ENCODE peak calls at places on chromosomes 2 and 18, in six cellular contexts. One of them, this sample, is unnamed.

GRCh38 chr2:70523996-70524965 is 29.3 kb downstream of the TGFA start:
- DNase-seq in stimulated activated naive B cell treated with anti-CD40 and anti-IgM and Interleukin-4, amounts not matched to agents 10 μg/mL and 1 μg/mL and 100 μg/mL, for 72 hours: no peak
- DNase-seq in SJSA1: peak
- DNase-seq in stimulated activated effector memory CD8-positive, alpha-beta T cell treated with anti-CD3 and anti-CD28 coated beads, Interleukin-12 subunit alpha, Interleukin-12 subunit beta, amount 100 ng/mL, for 72 hours: peak
- DNase-seq in D341Med: no peak
- DNase-seq in foreskin fibroblast: peak
- DNase-seq in this sample: peak

GRCh38 chr18:25033747-25034471 is 318.1 kb downstream of the ZNF521 start:
- DNase-seq in SJSA1: no peak
- DNase-seq in D341Med: no peak
- DNase-seq in stimulated activated naive B cell treated with anti-CD40 and anti-IgM and Interleukin-4, amounts not matched to agents 10 μg/mL and 1 μg/mL and 100 μg/mL, for 72 hours: no peak
- DNase-seq in stimulated activated effector memory CD8-positive, alpha-beta T cell treated with anti-CD3 and anti-CD28 coated beads, Interleukin-12 subunit alpha, Interleukin-12 subunit beta, amount 100 ng/mL, for 72 hours: no peak
- DNase-seq in foreskin fibroblast: no peak
- DNase-seq in this sample: no peak

GRCh38 chr2:39837856-39838453 is 58.9 kb upstream of the THUMPD2 start:
- DNase-seq in D341Med: no peak
- DNase-seq in SJSA1: no peak
- DNase-seq in stimulated activated effector memory CD8-positive, alpha-beta T cell treated with anti-CD3 and anti-CD28 coated beads, Interleukin-12 subunit alpha, Interleukin-12 subunit beta, amount 100 ng/mL, for 72 hours: no peak
- DNase-seq in foreskin fibroblast: peak
- DNase-seq in stimulated activated naive B cell treated with anti-CD40 and anti-IgM and Interleukin-4, amounts not matched to agents 10 μg/mL and 1 μg/mL and 100 μg/mL, for 72 hours: no peak
- DNase-seq in this sample: no peak

GRCh38 chr2:45793564-45793963 is 142.1 kb downstream of the PRKCE start:
- DNase-seq in foreskin fibroblast: peak
- DNase-seq in D341Med: no peak
- DNase-seq in stimulated activated effector memory CD8-positive, alpha-beta T cell treated with anti-CD3 and anti-CD28 coated beads, Interleukin-12 subunit alpha, Interleukin-12 subunit beta, amount 100 ng/mL, for 72 hours: no peak
- DNase-seq in stimulated activated naive B cell treated with anti-CD40 and anti-IgM and Interleukin-4, amounts not matched to agents 10 μg/mL and 1 μg/mL and 100 μg/mL, for 72 hours: no peak
- DNase-seq in SJSA1: no peak
- DNase-seq in this sample: no peak

GRCh38 chr2:231926180-231926741 is at the start of gene NPPC:
- DNase-seq in D341Med: peak
- DNase-seq in stimulated activated effector memory CD8-positive, alpha-beta T cell treated with anti-CD3 and anti-CD28 coated beads, Interleukin-12 subunit alpha, Interleukin-12 subunit beta, amount 100 ng/mL, for 72 hours: peak
- DNase-seq in stimulated activated naive B cell treated with anti-CD40 and anti-IgM and Interleukin-4, amounts not matched to agents 10 μg/mL and 1 μg/mL and 100 μg/mL, for 72 hours: peak
- DNase-seq in SJSA1: peak
- DNase-seq in foreskin fibroblast: peak
- DNase-seq in this sample: no peak

GRCh38 chr2:239911630-239912071 is 113.5 kb downstream of the NDUFA10 start:
- DNase-seq in stimulated activated effector memory CD8-positive, alpha-beta T cell treated with anti-CD3 and anti-CD28 coated beads, Interleukin-12 subunit alpha, Interleukin-12 subunit beta, amount 100 ng/mL, for 72 hours: no peak
- DNase-seq in stimulated activated naive B cell treated with anti-CD40 and anti-IgM and Interleukin-4, amounts not matched to agents 10 μg/mL and 1 μg/mL and 100 μg/mL, for 72 hours: no peak
- DNase-seq in SJSA1: no peak
- DNase-seq in foreskin fibroblast: no peak
- DNase-seq in D341Med: no peak
- DNase-seq in this sample: peak

GRCh38 chr18:57446322-57446721 is 11.1 kb downstream of the ONECUT2 start:
- DNase-seq in D341Med: peak
- DNase-seq in stimulated activated effector memory CD8-positive, alpha-beta T cell treated with anti-CD3 and anti-CD28 coated beads, Interleukin-12 subunit alpha, Interleukin-12 subunit beta, amount 100 ng/mL, for 72 hours: no peak
- DNase-seq in SJSA1: no peak
- DNase-seq in foreskin fibroblast: peak
- DNase-seq in stimulated activated naive B cell treated with anti-CD40 and anti-IgM and Interleukin-4, amounts not matched to agents 10 μg/mL and 1 μg/mL and 100 μg/mL, for 72 hours: no peak
- DNase-seq in this sample: peak

GRCh38 chr2:176134978-176135575 is 5.6 kb downstream of the HOXD8 start:
- DNase-seq in stimulated activated naive B cell treated with anti-CD40 and anti-IgM and Interleukin-4, amounts not matched to agents 10 μg/mL and 1 μg/mL and 100 μg/mL, for 72 hours: no peak
- DNase-seq in SJSA1: peak
- DNase-seq in stimulated activated effector memory CD8-positive, alpha-beta T cell treated with anti-CD3 and anti-CD28 coated beads, Interleukin-12 subunit alpha, Interleukin-12 subunit beta, amount 100 ng/mL, for 72 hours: no peak
- DNase-seq in foreskin fibroblast: no peak
- DNase-seq in D341Med: no peak
- DNase-seq in this sample: no peak

GRCh38 chr2:134258684-134259408 is 5.0 kb downstream of the MGAT5 start:
- DNase-seq in D341Med: no peak
- DNase-seq in stimulated activated naive B cell treated with anti-CD40 and anti-IgM and Interleukin-4, amounts not matched to agents 10 μg/mL and 1 μg/mL and 100 μg/mL, for 72 hours: no peak
- DNase-seq in SJSA1: no peak
- DNase-seq in stimulated activated effector memory CD8-positive, alpha-beta T cell treated with anti-CD3 and anti-CD28 coated beads, Interleukin-12 subunit alpha, Interleukin-12 subunit beta, amount 100 ng/mL, for 72 hours: peak
- DNase-seq in foreskin fibroblast: no peak
- DNase-seq in this sample: no peak

GRCh38 chr2:237253046-237253723 is 160.8 kb downstream of the COL6A3 start:
- DNase-seq in SJSA1: no peak
- DNase-seq in D341Med: no peak
- DNase-seq in stimulated activated naive B cell treated with anti-CD40 and anti-IgM and Interleukin-4, amounts not matched to agents 10 μg/mL and 1 μg/mL and 100 μg/mL, for 72 hours: no peak
- DNase-seq in stimulated activated effector memory CD8-positive, alpha-beta T cell treated with anti-CD3 and anti-CD28 coated beads, Interleukin-12 subunit alpha, Interleukin-12 subunit beta, amount 100 ng/mL, for 72 hours: no peak
- DNase-seq in foreskin fibroblast: peak
- DNase-seq in this sample: no peak

GRCh38 chr2:236743623-236744280 is 174.1 kb downstream of the ACKR3 start:
- DNase-seq in stimulated activated effector memory CD8-positive, alpha-beta T cell treated with anti-CD3 and anti-CD28 coated beads, Interleukin-12 subunit alpha, Interleukin-12 subunit beta, amount 100 ng/mL, for 72 hours: no peak
- DNase-seq in D341Med: no peak
- DNase-seq in foreskin fibroblast: peak
- DNase-seq in SJSA1: peak
- DNase-seq in stimulated activated naive B cell treated with anti-CD40 and anti-IgM and Interleukin-4, amounts not matched to agents 10 μg/mL and 1 μg/mL and 100 μg/mL, for 72 hours: no peak
- DNase-seq in this sample: no peak

GRCh38 chr2:84901593-84902120 is 3.8 kb upstream of the TMSB10 start:
- DNase-seq in stimulated activated effector memory CD8-positive, alpha-beta T cell treated with anti-CD3 and anti-CD28 coated beads, Interleukin-12 subunit alpha, Interleukin-12 subunit beta, amount 100 ng/mL, for 72 hours: no peak
- DNase-seq in stimulated activated naive B cell treated with anti-CD40 and anti-IgM and Interleukin-4, amounts not matched to agents 10 μg/mL and 1 μg/mL and 100 μg/mL, for 72 hours: no peak
- DNase-seq in SJSA1: no peak
- DNase-seq in D341Med: no peak
- DNase-seq in foreskin fibroblast: peak
- DNase-seq in this sample: no peak

GRCh38 chr2:128513416-128514283 is 195.0 kb upstream of the HS6ST1 start:
- DNase-seq in foreskin fibroblast: no peak
- DNase-seq in SJSA1: no peak
- DNase-seq in stimulated activated naive B cell treated with anti-CD40 and anti-IgM and Interleukin-4, amounts not matched to agents 10 μg/mL and 1 μg/mL and 100 μg/mL, for 72 hours: peak
- DNase-seq in D341Med: no peak
- DNase-seq in stimulated activated effector memory CD8-positive, alpha-beta T cell treated with anti-CD3 and anti-CD28 coated beads, Interleukin-12 subunit alpha, Interleukin-12 subunit beta, amount 100 ng/mL, for 72 hours: no peak
- DNase-seq in this sample: no peak

GRCh38 chr2:238964544-238965113 is 116.7 kb downstream of the TWIST2 start:
- DNase-seq in foreskin fibroblast: no peak
- DNase-seq in stimulated activated naive B cell treated with anti-CD40 and anti-IgM and Interleukin-4, amounts not matched to agents 10 μg/mL and 1 μg/mL and 100 μg/mL, for 72 hours: no peak
- DNase-seq in stimulated activated effector memory CD8-positive, alpha-beta T cell treated with anti-CD3 and anti-CD28 coated beads, Interleukin-12 subunit alpha, Interleukin-12 subunit beta, amount 100 ng/mL, for 72 hours: no peak
- DNase-seq in D341Med: no peak
- DNase-seq in SJSA1: no peak
- DNase-seq in this sample: no peak

GRCh38 chr2:28809927-28810326 is 707 bp upstream of the SPDYA start:
- DNase-seq in stimulated activated naive B cell treated with anti-CD40 and anti-IgM and Interleukin-4, amounts not matched to agents 10 μg/mL and 1 μg/mL and 100 μg/mL, for 72 hours: no peak
- DNase-seq in D341Med: no peak
- DNase-seq in stimulated activated effector memory CD8-positive, alpha-beta T cell treated with anti-CD3 and anti-CD28 coated beads, Interleukin-12 subunit alpha, Interleukin-12 subunit beta, amount 100 ng/mL, for 72 hours: no peak
- DNase-seq in foreskin fibroblast: no peak
- DNase-seq in SJSA1: no peak
- DNase-seq in this sample: no peak

GRCh38 chr2:121211251-121211650 is 73.8 kb downstream of the TFCP2L1 start:
- DNase-seq in stimulated activated naive B cell treated with anti-CD40 and anti-IgM and Interleukin-4, amounts not matched to agents 10 μg/mL and 1 μg/mL and 100 μg/mL, for 72 hours: no peak
- DNase-seq in SJSA1: no peak
- DNase-seq in foreskin fibroblast: no peak
- DNase-seq in stimulated activated effector memory CD8-positive, alpha-beta T cell treated with anti-CD3 and anti-CD28 coated beads, Interleukin-12 subunit alpha, Interleukin-12 subunit beta, amount 100 ng/mL, for 72 hours: no peak
- DNase-seq in D341Med: no peak
- DNase-seq in this sample: no peak

GRCh38 chr2:228039752-228040534 is 141.5 kb downstream of the SPHKAP start:
- DNase-seq in stimulated activated naive B cell treated with anti-CD40 and anti-IgM and Interleukin-4, amounts not matched to agents 10 μg/mL and 1 μg/mL and 100 μg/mL, for 72 hours: no peak
- DNase-seq in foreskin fibroblast: peak
- DNase-seq in stimulated activated effector memory CD8-positive, alpha-beta T cell treated with anti-CD3 and anti-CD28 coated beads, Interleukin-12 subunit alpha, Interleukin-12 subunit beta, amount 100 ng/mL, for 72 hours: no peak
- DNase-seq in SJSA1: peak
- DNase-seq in D341Med: peak
- DNase-seq in this sample: no peak

GRCh38 chr2:27888790-27889189 is 1.4 kb downstream of the RBKS start:
- DNase-seq in foreskin fibroblast: peak
- DNase-seq in stimulated activated effector memory CD8-positive, alpha-beta T cell treated with anti-CD3 and anti-CD28 coated beads, Interleukin-12 subunit alpha, Interleukin-12 subunit beta, amount 100 ng/mL, for 72 hours: no peak
- DNase-seq in SJSA1: no peak
- DNase-seq in stimulated activated naive B cell treated with anti-CD40 and anti-IgM and Interleukin-4, amounts not matched to agents 10 μg/mL and 1 μg/mL and 100 μg/mL, for 72 hours: no peak
- DNase-seq in D341Med: no peak
- DNase-seq in this sample: no peak

GRCh38 chr2:217095511-217096205 is 235.8 kb upstream of the TNP1 start:
- DNase-seq in D341Med: no peak
- DNase-seq in foreskin fibroblast: no peak
- DNase-seq in stimulated activated naive B cell treated with anti-CD40 and anti-IgM and Interleukin-4, amounts not matched to agents 10 μg/mL and 1 μg/mL and 100 μg/mL, for 72 hours: no peak
- DNase-seq in stimulated activated effector memory CD8-positive, alpha-beta T cell treated with anti-CD3 and anti-CD28 coated beads, Interleukin-12 subunit alpha, Interleukin-12 subunit beta, amount 100 ng/mL, for 72 hours: no peak
- DNase-seq in SJSA1: no peak
- DNase-seq in this sample: peak

GRCh38 chr2:191942114-191943103 is 95.5 kb upstream of the CAVIN2 start:
- DNase-seq in SJSA1: no peak
- DNase-seq in stimulated activated naive B cell treated with anti-CD40 and anti-IgM and Interleukin-4, amounts not matched to agents 10 μg/mL and 1 μg/mL and 100 μg/mL, for 72 hours: no peak
- DNase-seq in foreskin fibroblast: peak
- DNase-seq in stimulated activated effector memory CD8-positive, alpha-beta T cell treated with anti-CD3 and anti-CD28 coated beads, Interleukin-12 subunit alpha, Interleukin-12 subunit beta, amount 100 ng/mL, for 72 hours: no peak
- DNase-seq in D341Med: no peak
- DNase-seq in this sample: no peak

GRCh38 chr18:23529597-23529996 is 26.3 kb downstream of the RMC1 start:
- DNase-seq in stimulated activated naive B cell treated with anti-CD40 and anti-IgM and Interleukin-4, amounts not matched to agents 10 μg/mL and 1 μg/mL and 100 μg/mL, for 72 hours: no peak
- DNase-seq in stimulated activated effector memory CD8-positive, alpha-beta T cell treated with anti-CD3 and anti-CD28 coated beads, Interleukin-12 subunit alpha, Interleukin-12 subunit beta, amount 100 ng/mL, for 72 hours: no peak
- DNase-seq in D341Med: no peak
- DNase-seq in foreskin fibroblast: peak
- DNase-seq in SJSA1: peak
- DNase-seq in this sample: no peak

GRCh38 chr2:117232305-117232704 is 582.2 kb upstream of the DDX18 start:
- DNase-seq in D341Med: no peak
- DNase-seq in foreskin fibroblast: no peak
- DNase-seq in stimulated activated effector memory CD8-positive, alpha-beta T cell treated with anti-CD3 and anti-CD28 coated beads, Interleukin-12 subunit alpha, Interleukin-12 subunit beta, amount 100 ng/mL, for 72 hours: no peak
- DNase-seq in stimulated activated naive B cell treated with anti-CD40 and anti-IgM and Interleukin-4, amounts not matched to agents 10 μg/mL and 1 μg/mL and 100 μg/mL, for 72 hours: no peak
- DNase-seq in SJSA1: no peak
- DNase-seq in this sample: no peak

GRCh38 chr18:765764-766549 is 46.1 kb downstream of the YES1 start:
- DNase-seq in SJSA1: no peak
- DNase-seq in stimulated activated naive B cell treated with anti-CD40 and anti-IgM and Interleukin-4, amounts not matched to agents 10 μg/mL and 1 μg/mL and 100 μg/mL, for 72 hours: no peak
- DNase-seq in stimulated activated effector memory CD8-positive, alpha-beta T cell treated with anti-CD3 and anti-CD28 coated beads, Interleukin-12 subunit alpha, Interleukin-12 subunit beta, amount 100 ng/mL, for 72 hours: no peak
- DNase-seq in D341Med: peak
- DNase-seq in foreskin fibroblast: no peak
- DNase-seq in this sample: no peak

GRCh38 chr2:128493880-128494279 is 175.2 kb upstream of the HS6ST1 start:
- DNase-seq in foreskin fibroblast: no peak
- DNase-seq in stimulated activated effector memory CD8-positive, alpha-beta T cell treated with anti-CD3 and anti-CD28 coated beads, Interleukin-12 subunit alpha, Interleukin-12 subunit beta, amount 100 ng/mL, for 72 hours: no peak
- DNase-seq in stimulated activated naive B cell treated with anti-CD40 and anti-IgM and Interleukin-4, amounts not matched to agents 10 μg/mL and 1 μg/mL and 100 μg/mL, for 72 hours: no peak
- DNase-seq in SJSA1: no peak
- DNase-seq in D341Med: no peak
- DNase-seq in this sample: no peak

GRCh38 chr2:31386172-31386571 is 28.4 kb downstream of the XDH start:
- DNase-seq in SJSA1: no peak
- DNase-seq in D341Med: no peak
- DNase-seq in stimulated activated naive B cell treated with anti-CD40 and anti-IgM and Interleukin-4, amounts not matched to agents 10 μg/mL and 1 μg/mL and 100 μg/mL, for 72 hours: no peak
- DNase-seq in foreskin fibroblast: no peak
- DNase-seq in stimulated activated effector memory CD8-positive, alpha-beta T cell treated with anti-CD3 and anti-CD28 coated beads, Interleukin-12 subunit alpha, Interleukin-12 subunit beta, amount 100 ng/mL, for 72 hours: peak
- DNase-seq in this sample: peak

GRCh38 chr2:224023188-224023587 is 15.9 kb downstream of the SERPINE2 start:
- DNase-seq in stimulated activated effector memory CD8-positive, alpha-beta T cell treated with anti-CD3 and anti-CD28 coated beads, Interleukin-12 subunit alpha, Interleukin-12 subunit beta, amount 100 ng/mL, for 72 hours: no peak
- DNase-seq in foreskin fibroblast: peak
- DNase-seq in stimulated activated naive B cell treated with anti-CD40 and anti-IgM and Interleukin-4, amounts not matched to agents 10 μg/mL and 1 μg/mL and 100 μg/mL, for 72 hours: no peak
- DNase-seq in D341Med: no peak
- DNase-seq in SJSA1: peak
- DNase-seq in this sample: no peak

GRCh38 chr18:22169889-22170420 is 566 bp downstream of the GATA6 start:
- DNase-seq in stimulated activated effector memory CD8-positive, alpha-beta T cell treated with anti-CD3 and anti-CD28 coated beads, Interleukin-12 subunit alpha, Interleukin-12 subunit beta, amount 100 ng/mL, for 72 hours: no peak
- DNase-seq in stimulated activated naive B cell treated with anti-CD40 and anti-IgM and Interleukin-4, amounts not matched to agents 10 μg/mL and 1 μg/mL and 100 μg/mL, for 72 hours: no peak
- DNase-seq in SJSA1: no peak
- DNase-seq in foreskin fibroblast: no peak
- DNase-seq in D341Med: peak
- DNase-seq in this sample: peak

GRCh38 chr18:9994701-9995100 is 80.9 kb downstream of the VAPA start:
- DNase-seq in SJSA1: no peak
- DNase-seq in D341Med: no peak
- DNase-seq in foreskin fibroblast: no peak
- DNase-seq in stimulated activated naive B cell treated with anti-CD40 and anti-IgM and Interleukin-4, amounts not matched to agents 10 μg/mL and 1 μg/mL and 100 μg/mL, for 72 hours: no peak
- DNase-seq in stimulated activated effector memory CD8-positive, alpha-beta T cell treated with anti-CD3 and anti-CD28 coated beads, Interleukin-12 subunit alpha, Interleukin-12 subunit beta, amount 100 ng/mL, for 72 hours: no peak
- DNase-seq in this sample: peak

GRCh38 chr18:22093731-22094374 is 75.5 kb upstream of the GATA6 start:
- DNase-seq in stimulated activated effector memory CD8-positive, alpha-beta T cell treated with anti-CD3 and anti-CD28 coated beads, Interleukin-12 subunit alpha, Interleukin-12 subunit beta, amount 100 ng/mL, for 72 hours: no peak
- DNase-seq in stimulated activated naive B cell treated with anti-CD40 and anti-IgM and Interleukin-4, amounts not matched to agents 10 μg/mL and 1 μg/mL and 100 μg/mL, for 72 hours: no peak
- DNase-seq in SJSA1: no peak
- DNase-seq in foreskin fibroblast: no peak
- DNase-seq in D341Med: no peak
- DNase-seq in this sample: no peak

GRCh38 chr18:2147424-2147823 is 423.9 kb downstream of the METTL4 start:
- DNase-seq in SJSA1: peak
- DNase-seq in D341Med: no peak
- DNase-seq in stimulated activated effector memory CD8-positive, alpha-beta T cell treated with anti-CD3 and anti-CD28 coated beads, Interleukin-12 subunit alpha, Interleukin-12 subunit beta, amount 100 ng/mL, for 72 hours: no peak
- DNase-seq in stimulated activated naive B cell treated with anti-CD40 and anti-IgM and Interleukin-4, amounts not matched to agents 10 μg/mL and 1 μg/mL and 100 μg/mL, for 72 hours: no peak
- DNase-seq in foreskin fibroblast: peak
- DNase-seq in this sample: no peak

GRCh38 chr2:160494243-160494642 is 636 bp upstream of the RBMS1 start:
- DNase-seq in D341Med: no peak
- DNase-seq in foreskin fibroblast: peak
- DNase-seq in stimulated activated naive B cell treated with anti-CD40 and anti-IgM and Interleukin-4, amounts not matched to agents 10 μg/mL and 1 μg/mL and 100 μg/mL, for 72 hours: no peak
- DNase-seq in SJSA1: peak
- DNase-seq in stimulated activated effector memory CD8-positive, alpha-beta T cell treated with anti-CD3 and anti-CD28 coated beads, Interleukin-12 subunit alpha, Interleukin-12 subunit beta, amount 100 ng/mL, for 72 hours: no peak
- DNase-seq in this sample: no peak